ENCODE peak calls at places on chromosomes 11 and 22, in six cellular contexts. X, I, L, H, M and S are unnamed samples.

GRCh38 chr11:86580535-86580934 is 91.9 kb downstream of the ME3 start:
- DNase-seq in L (no peak), X (no peak), I (no peak), M (no peak), H (no peak), S (no peak)

GRCh38 chr11:126115820-126116319 is 53.2 kb upstream of the CDON start:
- DNase-seq in M (no peak), X (peak), L (no peak), I (peak), H (peak), S (peak)

GRCh38 chr11:108819957-108820356 is 155.1 kb downstream of the DDX10 start:
- DNase-seq in X (no peak), I (no peak), M (no peak), L (no peak), H (no peak), S (no peak)

GRCh38 chr11:620935-621814 is 3.6 kb downstream of the CDHR5 start:
- DNase-seq in L (no peak), M (no peak), H (no peak), I (no peak), X (no peak), S (no peak)

GRCh38 chr11:65353900-65354264 is 669 bp upstream of the TIGD3 start:
- DNase-seq in H (no peak), M (no peak), I (no peak), X (peak), L (no peak), S (no peak)

GRCh38 chr11:47502767-47503166 is 50.2 kb downstream of the CELF1 start:
- DNase-seq in I (no peak), L (no peak), H (peak), X (no peak), M (no peak), S (no peak)

GRCh38 chr22:19970479-19971275 is 29.1 kb upstream of the TXNRD2 start:
- DNase-seq in I (peak), M (no peak), X (peak), H (peak), L (peak), S (peak)

GRCh38 chr22:24432059-24432853 is 4.9 kb downstream of the ADORA2A start:
- DNase-seq in M (no peak), L (no peak), I (no peak), X (peak), H (peak), S (peak)

GRCh38 chr11:132848336-132848735 is 684.0 kb downstream of the OPCML start:
- DNase-seq in X (no peak), I (no peak), L (no peak), M (no peak), H (no peak), S (no peak)

GRCh38 chr11:69301491-69302401 is 7.8 kb downstream of the MYEOV start:
- DNase-seq in H (peak), L (no peak), M (no peak), I (peak), X (no peak), S (no peak)

GRCh38 chr11:35525501-35526175 is at the start of gene PAMR1:
- DNase-seq in I (no peak), M (peak), X (peak), L (no peak), H (no peak), S (no peak)

GRCh38 chr11:62580959-62581715 is 7.4 kb upstream of the EEF1G start:
- DNase-seq in I (no peak), L (no peak), M (no peak), X (no peak), H (no peak), S (no peak)

GRCh38 chr11:134068829-134069425 is at the start of gene JAM3:
- DNase-seq in L (peak), M (peak), H (peak), X (peak), I (no peak), S (peak)